ENCODE peak calls at places on chromosomes 4 and X, in four cellular contexts. I, L, O and J are unnamed samples.

GRCh38 chr4:185811509-185812364 is at the start of gene SORBS2:
- DNase-seq in I (no peak), L (peak), O (no peak), J (peak)

GRCh38 chr4:40729555-40729954 is 20.2 kb upstream of the NSUN7 start:
- DNase-seq in I (no peak), O (no peak), L (no peak), J (no peak)

GRCh38 chrX:149631293-149632165 is at the start of gene TMEM185A:
- DNase-seq in O (peak), I (peak), L (no peak), J (peak)

GRCh38 chrX:50704360-50704759 is 109.6 kb downstream of the SHROOM4 start:
- DNase-seq in L (no peak), O (no peak), I (no peak), J (peak)

GRCh38 chr4:100581337-100581736 is 63.5 kb upstream of the EMCN start:
- DNase-seq in I (no peak), O (no peak), L (no peak), J (no peak)

GRCh38 chrX:7088968-7089615 is 58.4 kb upstream of the STS start:
- DNase-seq in O (no peak), L (no peak), I (no peak), J (no peak)

GRCh38 chrX:38975368-38975767 is 174.1 kb downstream of the MID1IP1 start:
- DNase-seq in L (no peak), I (no peak), O (no peak), J (no peak)

GRCh38 chr4:2416564-2417195 is 1.8 kb downstream of the ZFYVE28 start:
- DNase-seq in I (no peak), L (no peak), O (peak), J (no peak)

GRCh38 chr4:7472443-7473013 is 37.8 kb upstream of the PSAPL1 start:
- DNase-seq in I (no peak), L (no peak), O (no peak), J (no peak)

GRCh38 chr4:148443550-148444295 is 1.5 kb upstream of the NR3C2 start:
- DNase-seq in O (no peak), I (no peak), L (no peak), J (no peak)

GRCh38 chr4:148444296-148445070 is 2.3 kb upstream of the NR3C2 start:
- DNase-seq in L (no peak), O (no peak), I (no peak), J (no peak)

GRCh38 chr4:148445071-148445902 is 3.1 kb upstream of the NR3C2 start:
- DNase-seq in O (peak), I (no peak), L (no peak), J (no peak)

GRCh38 chr4:148445903-148446261 is 3.7 kb upstream of the NR3C2 start:
- DNase-seq in O (no peak), I (no peak), L (no peak), J (no peak)

DNA sequence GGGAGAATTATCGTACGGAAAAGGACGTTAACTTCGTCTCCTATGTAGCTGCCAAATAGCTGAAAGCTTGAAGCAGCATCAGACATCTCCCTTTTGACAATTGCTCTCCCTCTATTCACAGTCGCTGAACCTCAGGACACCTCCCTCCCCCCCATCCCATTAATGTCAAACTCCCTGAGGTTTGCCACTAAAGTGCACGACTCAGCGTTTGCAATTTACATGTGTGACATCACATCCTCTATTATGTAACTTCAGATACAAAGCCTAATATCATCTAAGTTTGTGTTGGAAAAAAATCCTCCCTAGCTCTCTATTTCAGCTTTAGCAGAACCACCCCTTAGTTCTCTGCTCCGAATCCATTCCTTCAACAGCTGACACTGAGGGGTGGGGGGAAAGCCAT is 5.5 kb upstream of the NR3C2 start:
- DNase-seq in O (no peak), I (no peak), L (no peak), J (no peak)
- TF ChIP-seq ELK1 in O (no peak), I (no peak), L (no peak), J (no peak)

DNA sequence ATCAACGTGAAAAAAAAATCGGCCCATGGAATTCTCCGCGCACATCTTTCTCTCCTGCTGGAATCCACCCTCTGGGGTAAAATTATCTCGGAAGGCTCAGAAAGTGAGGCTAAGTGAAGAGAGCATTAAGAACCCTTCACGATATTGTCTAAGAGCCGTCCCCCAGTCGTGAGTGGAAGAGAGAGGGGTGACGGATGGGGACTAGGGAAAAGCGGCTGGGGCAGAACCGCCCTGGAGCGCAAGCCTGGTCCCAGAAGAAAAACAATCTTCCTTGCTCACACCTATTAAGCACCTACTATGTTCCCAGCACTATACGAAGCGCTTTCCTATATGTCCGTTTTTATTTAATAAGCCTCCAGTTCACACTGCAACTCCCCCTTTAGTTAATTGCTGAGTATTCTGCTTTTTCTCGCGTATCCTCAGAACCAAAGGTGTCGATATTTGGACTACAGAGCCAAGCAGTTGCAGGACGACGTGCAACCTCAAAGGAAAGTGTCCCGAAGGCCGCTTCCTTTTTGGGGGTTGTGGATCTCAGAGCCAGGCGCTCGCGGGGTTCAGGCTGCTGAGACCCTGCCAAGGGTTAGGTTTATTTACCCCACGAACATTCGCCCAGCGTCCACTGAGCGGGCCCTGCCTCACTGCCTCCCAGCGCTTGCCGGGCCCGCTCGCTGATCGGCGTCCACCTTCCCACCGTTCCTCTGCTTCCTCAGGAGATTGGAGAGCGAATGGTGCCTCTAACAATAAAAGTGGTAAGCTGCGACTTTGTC is 886 bp downstream of the MGARP start:
- DNase-seq in I (no peak), L (no peak), O (no peak), J (peak)
- TF ChIP-seq ELK1 in I (no peak), L (no peak), O (no peak), J (no peak)

DNA sequence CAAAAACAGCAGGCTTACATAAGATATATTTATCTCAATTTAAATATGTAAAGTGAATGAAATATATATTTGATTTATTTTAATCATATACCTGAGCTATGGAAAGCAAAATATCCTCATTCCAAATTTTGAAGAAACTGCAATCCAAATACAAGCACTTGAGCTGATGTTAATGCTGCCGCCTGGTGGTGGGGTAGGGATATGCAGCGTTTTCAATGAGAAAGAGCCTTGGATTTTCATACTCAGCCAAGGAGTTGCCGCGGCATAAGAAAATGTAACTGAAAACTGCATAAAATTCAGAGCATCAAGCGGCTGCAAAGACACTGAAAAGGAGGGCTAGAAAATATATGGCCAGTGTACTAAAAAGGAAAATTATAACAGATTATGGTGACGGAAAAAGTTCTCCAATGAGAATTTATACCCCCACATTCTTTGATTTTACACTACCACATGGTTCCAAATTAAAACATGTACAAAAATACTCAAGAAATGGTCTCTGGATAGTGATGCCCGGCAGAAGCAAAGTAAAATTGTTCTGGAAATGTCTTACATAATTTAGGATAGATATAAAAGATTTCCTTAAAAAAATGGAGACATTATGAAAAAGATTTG is 660.3 kb upstream of the PITX2 start:
- DNase-seq in O (peak), I (peak), L (no peak), J (peak)
- TF ChIP-seq ELK1 in O (no peak), I (no peak), L (no peak), J (no peak)

GRCh38 chrX:125132274-125132673 is 187.4 kb upstream of the TEX13C start:
- DNase-seq in O (peak), L (no peak), I (peak), J (peak)
- TF ChIP-seq ELK1 in O (no peak), L (no peak), I (no peak), J (no peak)

GRCh38 chr4:176435891-176436499 is 116.2 kb downstream of the SPCS3 start:
- DNase-seq in O (no peak), I (no peak), L (no peak), J (peak)
- TF ChIP-seq ELK1 in O (no peak), I (no peak), L (no peak), J (no peak)

GRCh38 chrX:119871245-119871598 is 311 bp downstream of the RNF113A start:
- DNase-seq in L (no peak), O (peak), I (no peak), J (peak)

GRCh38 chrX:119871599-119872395 is at the start of the genes NDUFA1 and RNF113A:
- DNase-seq in O (peak), I (peak), L (peak), J (peak)

GRCh38 chrX:119870626-119871131 is 854 bp downstream of the RNF113A start:
- DNase-seq in O (peak), L (no peak), I (no peak), J (peak)
- TF ChIP-seq ELK1 in O (no peak), L (no peak), I (no peak), J (no peak)

DNA sequence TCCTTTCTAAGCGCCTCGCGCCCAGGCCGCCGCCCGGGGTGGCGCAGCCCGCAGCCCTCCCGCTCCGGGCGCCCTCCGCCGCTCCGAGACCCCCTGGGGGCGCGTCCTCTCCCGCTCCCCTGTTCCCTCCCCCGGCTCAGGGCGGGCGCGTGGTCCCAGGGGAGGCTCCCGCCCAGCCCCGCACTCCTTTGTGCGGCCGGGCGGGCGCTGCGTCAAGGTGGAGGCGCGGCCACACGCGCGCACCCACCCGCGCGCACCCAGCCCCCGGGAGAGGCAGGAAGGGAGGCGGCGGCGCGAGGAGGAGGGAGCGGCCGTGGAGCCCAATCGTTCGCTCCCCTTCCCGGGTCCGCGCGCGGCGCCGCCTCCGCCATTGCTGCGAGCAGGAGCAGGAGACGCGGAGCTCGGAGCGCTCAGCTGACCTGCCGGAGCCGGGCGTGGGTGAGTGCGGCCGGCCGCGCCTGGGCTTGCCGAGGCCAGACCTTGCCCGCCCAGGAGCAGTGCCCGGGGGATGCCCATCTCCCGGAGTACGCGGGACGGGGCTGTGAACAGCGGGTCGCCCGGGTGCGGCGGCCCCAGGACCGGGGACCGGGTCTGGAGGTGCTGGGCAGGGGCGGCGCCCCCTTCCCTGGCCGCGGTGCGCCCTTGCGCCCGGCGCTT is at the start of gene NSG1:
- DNase-seq in L (no peak), O (no peak), I (peak), J (peak)
- TF ChIP-seq ELK1 in L (no peak), O (no peak), I (no peak), J (no peak)

DNA sequence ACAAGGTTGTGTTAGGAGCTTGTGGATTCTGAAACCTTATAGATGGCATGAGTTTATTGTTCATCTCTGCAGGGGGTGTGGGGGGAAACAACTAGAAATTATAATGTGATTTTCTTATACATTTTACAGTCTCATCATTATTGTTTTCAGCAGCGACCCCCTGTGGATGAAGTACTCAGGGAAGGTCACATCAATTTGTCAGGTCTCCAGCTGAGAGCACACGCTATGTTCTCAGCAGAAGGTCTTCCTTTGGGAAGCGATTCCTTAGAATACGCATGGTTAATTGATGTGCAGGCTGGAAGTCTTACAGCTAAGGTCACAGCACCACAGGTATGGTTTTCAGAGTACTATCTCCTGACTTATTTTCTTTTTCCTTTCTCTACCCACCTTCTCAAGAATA is 72.2 kb downstream of the BLTP1 start:
- DNase-seq in I (peak), L (no peak), O (peak), J (peak)
- TF ChIP-seq ELK1 in I (no peak), L (no peak), O (no peak), J (no peak)